ENCODE peak calls at places on chromosomes 4 and X, in four cellular contexts. One of them, this sample, is unnamed.

GRCh38 chrX:78092296-78092695 is 11.8 kb upstream of the PGK1 start:
- DNase-seq in ELR: peak; percentile 53
- DNase-seq in uterus: no peak
- DNase-seq in substantia nigra: no peak
- DNase-seq in this sample: peak; percentile 16

GRCh38 chr4:188168621-188169020 is 29.4 kb downstream of the TRIML1 start:
- DNase-seq in uterus: no peak
- DNase-seq in ELR: no peak
- DNase-seq in substantia nigra: no peak
- DNase-seq in this sample: no peak

GRCh38 chr4:60619531-60620305 is 580.4 kb upstream of the ADGRL3 start:
- DNase-seq in substantia nigra: no peak
- DNase-seq in uterus: no peak
- DNase-seq in ELR: peak; percentile 15
- DNase-seq in this sample: no peak

GRCh38 chrX:40855411-40855810 is 120.1 kb upstream of the MED14 start:
- DNase-seq in ELR: no peak
- DNase-seq in uterus: no peak
- DNase-seq in substantia nigra: no peak
- DNase-seq in this sample: peak; percentile 26

GRCh38 chrX:70133303-70134115 is at the start of gene IGBP1:
- DNase-seq in ELR: peak; percentile 89
- DNase-seq in uterus: peak; percentile 80
- DNase-seq in substantia nigra: peak; percentile 31
- DNase-seq in this sample: peak; percentile 73

GRCh38 chrX:889966-890651 is 259.5 kb downstream of the SHOX start:
- DNase-seq in uterus: no peak
- DNase-seq in substantia nigra: no peak
- DNase-seq in ELR: no peak
- DNase-seq in this sample: no peak

GRCh38 chr4:173257732-173258717 is 76.1 kb downstream of the HMGB2 start:
- DNase-seq in ELR: peak; percentile 72
- DNase-seq in substantia nigra: peak; percentile 27
- DNase-seq in uterus: peak; percentile 68
- DNase-seq in this sample: peak; percentile 54

GRCh38 chr4:24896977-24897376 is 15.9 kb downstream of the CCDC149 start:
- DNase-seq in ELR: no peak
- DNase-seq in uterus: no peak
- DNase-seq in substantia nigra: no peak
- DNase-seq in this sample: no peak

GRCh38 chrX:18879144-18879543 is 104.8 kb downstream of the PHKA2 start:
- DNase-seq in uterus: no peak
- DNase-seq in substantia nigra: no peak
- DNase-seq in ELR: no peak
- DNase-seq in this sample: no peak

GRCh38 chrX:119763175-119763574 is 4.8 kb downstream of the SOWAHD start:
- DNase-seq in uterus: no peak
- DNase-seq in substantia nigra: no peak
- DNase-seq in ELR: peak; percentile 58
- DNase-seq in this sample: no peak

GRCh38 chrX:19548279-19548678 is 33.0 kb upstream of the MAP3K15 start:
- DNase-seq in uterus: no peak
- DNase-seq in substantia nigra: no peak
- DNase-seq in ELR: no peak
- DNase-seq in this sample: no peak

GRCh38 chr4:156595041-156595440 is 376.6 kb downstream of the PDGFC start:
- DNase-seq in ELR: no peak
- DNase-seq in uterus: no peak
- DNase-seq in substantia nigra: no peak
- DNase-seq in this sample: no peak

GRCh38 chr4:35970366-35970960 is 273.9 kb downstream of the ARAP2 start:
- DNase-seq in ELR: no peak
- DNase-seq in uterus: no peak
- DNase-seq in substantia nigra: no peak
- DNase-seq in this sample: no peak

GRCh38 chr4:133555671-133556070 is 406.6 kb downstream of the PCDH10 start:
- DNase-seq in uterus: no peak
- DNase-seq in substantia nigra: no peak
- DNase-seq in ELR: peak; percentile 12
- DNase-seq in this sample: no peak

GRCh38 chr4:129514852-129515251 is 418.9 kb downstream of the C4orf33 start:
- DNase-seq in substantia nigra: no peak
- DNase-seq in uterus: no peak
- DNase-seq in ELR: no peak
- DNase-seq in this sample: no peak

GRCh38 chr4:87209696-87210095 is 10.7 kb downstream of the KLHL8 start:
- DNase-seq in ELR: no peak
- DNase-seq in substantia nigra: no peak
- DNase-seq in uterus: peak; percentile 57
- DNase-seq in this sample: no peak

GRCh38 chrX:108199691-108200090 is 108.1 kb downstream of the ATG4A start:
- DNase-seq in ELR: peak; percentile 61
- DNase-seq in uterus: peak; percentile 44
- DNase-seq in substantia nigra: no peak
- DNase-seq in this sample: peak; percentile 16

GRCh38 chr4:81747242-81747930 is 275.7 kb upstream of the RASGEF1B start:
- DNase-seq in uterus: no peak
- DNase-seq in substantia nigra: no peak
- DNase-seq in ELR: no peak
- DNase-seq in this sample: no peak

GRCh38 chr4:151555151-151555945 is 146.4 kb downstream of the FHIP1A start:
- DNase-seq in uterus: no peak
- DNase-seq in ELR: peak; percentile 3
- DNase-seq in substantia nigra: no peak
- DNase-seq in this sample: peak; percentile 56

GRCh38 chr4:56655209-56655626 is 25.9 kb downstream of the HOPX start:
- DNase-seq in substantia nigra: no peak
- DNase-seq in uterus: peak; percentile 44
- DNase-seq in ELR: peak; percentile 53
- DNase-seq in this sample: peak; percentile 20

GRCh38 chr4:186149872-186150271 is 41.5 kb upstream of the CYP4V2 start:
- DNase-seq in substantia nigra: no peak
- DNase-seq in ELR: no peak
- DNase-seq in uterus: peak; percentile 74
- DNase-seq in this sample: no peak

GRCh38 chr4:83959160-83959559 is 423.3 kb downstream of the GPAT3 start:
- DNase-seq in uterus: no peak
- DNase-seq in ELR: no peak
- DNase-seq in substantia nigra: no peak
- DNase-seq in this sample: no peak

GRCh38 chr4:48129307-48130014 is 4.6 kb downstream of the TXK start:
- DNase-seq in substantia nigra: no peak
- DNase-seq in uterus: peak; percentile 37
- DNase-seq in ELR: peak; percentile 34
- DNase-seq in this sample: no peak

GRCh38 chr4:83139514-83140156 is 25.1 kb upstream of the PLAC8 start:
- DNase-seq in substantia nigra: no peak
- DNase-seq in ELR: no peak
- DNase-seq in uterus: no peak
- DNase-seq in this sample: no peak

GRCh38 chr4:81786063-81786763 is 314.5 kb upstream of the RASGEF1B start:
- DNase-seq in uterus: no peak
- DNase-seq in ELR: no peak
- DNase-seq in substantia nigra: no peak
- DNase-seq in this sample: no peak

GRCh38 chrX:73850124-73851013 is 287.4 kb downstream of the CHIC1 start:
- DNase-seq in substantia nigra: no peak
- DNase-seq in uterus: peak; percentile 33
- DNase-seq in ELR: peak; percentile 38
- DNase-seq in this sample: peak; percentile 5

GRCh38 chrX:1599791-1600405 is 8.5 kb downstream of the AKAP17A start:
- DNase-seq in uterus: no peak
- DNase-seq in ELR: no peak
- DNase-seq in substantia nigra: no peak
- DNase-seq in this sample: no peak

GRCh38 chrX:115324194-115324593 is 34.7 kb downstream of the LUZP4 start:
- DNase-seq in ELR: no peak
- DNase-seq in substantia nigra: no peak
- DNase-seq in uterus: peak; percentile 36
- DNase-seq in this sample: no peak

GRCh38 chrX:25737540-25737939 is 400.6 kb upstream of the MAGEB18 start:
- DNase-seq in substantia nigra: no peak
- DNase-seq in uterus: no peak
- DNase-seq in ELR: no peak
- DNase-seq in this sample: no peak

GRCh38 chr4:54553001-54553400 is 104.8 kb upstream of the KIT start:
- DNase-seq in substantia nigra: no peak
- DNase-seq in ELR: peak; percentile 36
- DNase-seq in uterus: no peak
- DNase-seq in this sample: no peak

GRCh38 chr4:28772066-28772465 is 1911.4 kb downstream of the STIM2 start:
- DNase-seq in uterus: no peak
- DNase-seq in substantia nigra: no peak
- DNase-seq in ELR: peak; percentile 77
- DNase-seq in this sample: no peak

GRCh38 chr4:38667005-38667771 is 3.2 kb downstream of the KLF3 start:
- DNase-seq in uterus: peak; percentile 91
- DNase-seq in ELR: peak; percentile 97
- DNase-seq in substantia nigra: no peak
- DNase-seq in this sample: peak; percentile 95

GRCh38 chrX:140524556-140524955 is 19.7 kb upstream of the SOX3 start:
- DNase-seq in uterus: no peak
- DNase-seq in ELR: peak; percentile 82
- DNase-seq in substantia nigra: no peak
- DNase-seq in this sample: no peak

GRCh38 chr4:174318829-174319764 is 35.4 kb downstream of the CEP44 start:
- DNase-seq in substantia nigra: no peak
- DNase-seq in uterus: no peak
- DNase-seq in ELR: peak; percentile 49
- DNase-seq in this sample: no peak

GRCh38 chrX:153495362-153495751 is 577 bp downstream of the BGN start:
- DNase-seq in uterus: peak; percentile 37
- DNase-seq in ELR: peak; percentile 29
- DNase-seq in substantia nigra: no peak
- DNase-seq in this sample: no peak

This sample was measured in RWPE1.